ENCODE peak calls at places on chromosomes 7 and 10, in nine cellular contexts. One of them, this sample, is unnamed.

GRCh38 chr10:12081879-12082560 is 13.3 kb downstream of the DHTKD1 start:
- DNase-seq in choroid plexus epithelial cell: peak
- DNase-seq in cardiac muscle cell: no peak
- DNase-seq in AG04450: no peak
- DNase-seq in AG10803: peak
- DNase-seq in fibroblast of villous mesenchyme: peak
- DNase-seq in psoas muscle: no peak
- DNase-seq in osteocyte: no peak
- DNase-seq in astrocyte of the spinal cord: peak
- DNase-seq in this sample: no peak

GRCh38 chr10:117547301-117548153 is 5.0 kb downstream of the EMX2 start:
- DNase-seq in AG10803: peak
- DNase-seq in fibroblast of villous mesenchyme: peak
- DNase-seq in choroid plexus epithelial cell: no peak
- DNase-seq in psoas muscle: no peak
- DNase-seq in cardiac muscle cell: no peak
- DNase-seq in astrocyte of the spinal cord: no peak
- DNase-seq in osteocyte: no peak
- DNase-seq in AG04450: no peak
- DNase-seq in this sample: no peak

GRCh38 chr10:19964625-19965024 is 148.4 kb downstream of the PLXDC2 start:
- DNase-seq in cardiac muscle cell: no peak
- DNase-seq in astrocyte of the spinal cord: no peak
- DNase-seq in psoas muscle: no peak
- DNase-seq in AG10803: no peak
- DNase-seq in choroid plexus epithelial cell: no peak
- DNase-seq in fibroblast of villous mesenchyme: no peak
- DNase-seq in AG04450: no peak
- DNase-seq in osteocyte: no peak
- DNase-seq in this sample: no peak

GRCh38 chr7:51430480-51431086 is 114.0 kb upstream of the COBL start:
- DNase-seq in AG04450: no peak
- DNase-seq in cardiac muscle cell: peak
- DNase-seq in psoas muscle: no peak
- DNase-seq in osteocyte: no peak
- DNase-seq in astrocyte of the spinal cord: peak
- DNase-seq in choroid plexus epithelial cell: peak
- DNase-seq in fibroblast of villous mesenchyme: peak
- DNase-seq in AG10803: peak
- DNase-seq in this sample: no peak

GRCh38 chr7:835491-836401 is 3.5 kb downstream of the SUN1 start:
- DNase-seq in cardiac muscle cell: no peak
- DNase-seq in fibroblast of villous mesenchyme: no peak
- DNase-seq in AG04450: no peak
- DNase-seq in astrocyte of the spinal cord: peak
- DNase-seq in psoas muscle: no peak
- DNase-seq in osteocyte: no peak
- DNase-seq in choroid plexus epithelial cell: no peak
- DNase-seq in AG10803: peak
- DNase-seq in this sample: no peak

GRCh38 chr7:137791947-137792346 is 54.8 kb downstream of the DGKI start:
- DNase-seq in osteocyte: no peak
- DNase-seq in cardiac muscle cell: no peak
- DNase-seq in fibroblast of villous mesenchyme: no peak
- DNase-seq in psoas muscle: no peak
- DNase-seq in AG04450: no peak
- DNase-seq in astrocyte of the spinal cord: no peak
- DNase-seq in AG10803: no peak
- DNase-seq in choroid plexus epithelial cell: no peak
- DNase-seq in this sample: no peak

GRCh38 chr7:69739906-69740545 is 141.8 kb downstream of the AUTS2 start:
- DNase-seq in cardiac muscle cell: peak
- DNase-seq in osteocyte: no peak
- DNase-seq in fibroblast of villous mesenchyme: no peak
- DNase-seq in AG04450: no peak
- DNase-seq in astrocyte of the spinal cord: peak
- DNase-seq in AG10803: peak
- DNase-seq in choroid plexus epithelial cell: peak
- DNase-seq in psoas muscle: peak
- DNase-seq in this sample: no peak

GRCh38 chr10:6729071-6729773 is 149.1 kb upstream of the PRKCQ start:
- DNase-seq in AG10803: peak
- DNase-seq in psoas muscle: no peak
- DNase-seq in fibroblast of villous mesenchyme: peak
- DNase-seq in astrocyte of the spinal cord: peak
- DNase-seq in osteocyte: no peak
- DNase-seq in choroid plexus epithelial cell: no peak
- DNase-seq in AG04450: no peak
- DNase-seq in cardiac muscle cell: no peak
- DNase-seq in this sample: peak

GRCh38 chr10:78471723-78472541 is 438.3 kb downstream of the RPS24 start:
- DNase-seq in AG04450: no peak
- DNase-seq in osteocyte: peak
- DNase-seq in choroid plexus epithelial cell: no peak
- DNase-seq in cardiac muscle cell: peak
- DNase-seq in astrocyte of the spinal cord: no peak
- DNase-seq in AG10803: no peak
- DNase-seq in fibroblast of villous mesenchyme: peak
- DNase-seq in psoas muscle: no peak
- DNase-seq in this sample: no peak

GRCh38 chr10:107141539-107142061 is 22.9 kb downstream of the SORCS1 start:
- DNase-seq in osteocyte: no peak
- DNase-seq in AG10803: no peak
- DNase-seq in cardiac muscle cell: no peak
- DNase-seq in AG04450: no peak
- DNase-seq in psoas muscle: no peak
- DNase-seq in choroid plexus epithelial cell: no peak
- DNase-seq in astrocyte of the spinal cord: no peak
- DNase-seq in fibroblast of villous mesenchyme: no peak
- DNase-seq in this sample: no peak

GRCh38 chr7:30936650-30937245 is 25.1 kb downstream of the AQP1 start:
- DNase-seq in fibroblast of villous mesenchyme: no peak
- DNase-seq in osteocyte: peak
- DNase-seq in cardiac muscle cell: no peak
- DNase-seq in AG10803: no peak
- DNase-seq in AG04450: no peak
- DNase-seq in psoas muscle: no peak
- DNase-seq in choroid plexus epithelial cell: no peak
- DNase-seq in astrocyte of the spinal cord: no peak
- DNase-seq in this sample: no peak

GRCh38 chr7:47034180-47034579 is 547.7 kb downstream of the TNS3 start:
- DNase-seq in choroid plexus epithelial cell: no peak
- DNase-seq in fibroblast of villous mesenchyme: no peak
- DNase-seq in AG10803: peak
- DNase-seq in AG04450: no peak
- DNase-seq in osteocyte: no peak
- DNase-seq in astrocyte of the spinal cord: no peak
- DNase-seq in cardiac muscle cell: no peak
- DNase-seq in psoas muscle: no peak
- DNase-seq in this sample: no peak

GRCh38 chr7:157274991-157275427 is 61.8 kb upstream of the DNAJB6 start:
- DNase-seq in AG10803: no peak
- DNase-seq in osteocyte: no peak
- DNase-seq in cardiac muscle cell: no peak
- DNase-seq in choroid plexus epithelial cell: no peak
- DNase-seq in psoas muscle: no peak
- DNase-seq in astrocyte of the spinal cord: no peak
- DNase-seq in AG04450: no peak
- DNase-seq in fibroblast of villous mesenchyme: peak
- DNase-seq in this sample: no peak

GRCh38 chr10:58486821-58487220 is 25.9 kb upstream of the BICC1 start:
- DNase-seq in AG10803: peak
- DNase-seq in cardiac muscle cell: no peak
- DNase-seq in osteocyte: no peak
- DNase-seq in fibroblast of villous mesenchyme: no peak
- DNase-seq in psoas muscle: no peak
- DNase-seq in astrocyte of the spinal cord: peak
- DNase-seq in choroid plexus epithelial cell: no peak
- DNase-seq in AG04450: no peak
- DNase-seq in this sample: no peak
- TF ChIP-seq CTCF in AG10803: no peak
- TF ChIP-seq CTCF in cardiac muscle cell: no peak
- TF ChIP-seq CTCF in osteocyte: no peak
- TF ChIP-seq CTCF in fibroblast of villous mesenchyme: no peak
- TF ChIP-seq CTCF in psoas muscle: no peak
- TF ChIP-seq CTCF in astrocyte of the spinal cord: no peak
- TF ChIP-seq CTCF in choroid plexus epithelial cell: no peak
- TF ChIP-seq CTCF in AG04450: no peak
- TF ChIP-seq CTCF in this sample: no peak

GRCh38 chr7:98616381-98617050 is 569 bp upstream of the NPTX2 start:
- DNase-seq in osteocyte: no peak
- DNase-seq in psoas muscle: peak
- DNase-seq in fibroblast of villous mesenchyme: no peak
- DNase-seq in AG10803: no peak
- DNase-seq in cardiac muscle cell: no peak
- DNase-seq in AG04450: no peak
- DNase-seq in choroid plexus epithelial cell: no peak
- DNase-seq in astrocyte of the spinal cord: no peak
- DNase-seq in this sample: no peak

GRCh38 chr7:98619450-98620321 is 2.6 kb downstream of the NPTX2 start:
- DNase-seq in psoas muscle: no peak
- DNase-seq in choroid plexus epithelial cell: no peak
- DNase-seq in osteocyte: no peak
- DNase-seq in astrocyte of the spinal cord: peak
- DNase-seq in AG10803: peak
- DNase-seq in AG04450: no peak
- DNase-seq in fibroblast of villous mesenchyme: peak
- DNase-seq in cardiac muscle cell: no peak
- DNase-seq in this sample: no peak

GRCh38 chr7:98617960-98618418 is 904 bp downstream of the NPTX2 start:
- DNase-seq in cardiac muscle cell: no peak
- DNase-seq in choroid plexus epithelial cell: no peak
- DNase-seq in osteocyte: no peak
- DNase-seq in AG10803: no peak
- DNase-seq in astrocyte of the spinal cord: no peak
- DNase-seq in AG04450: no peak
- DNase-seq in fibroblast of villous mesenchyme: no peak
- DNase-seq in psoas muscle: no peak
- DNase-seq in this sample: no peak

GRCh38 chr7:98618786-98619185 is 1.7 kb downstream of the NPTX2 start:
- DNase-seq in osteocyte: no peak
- DNase-seq in cardiac muscle cell: no peak
- DNase-seq in choroid plexus epithelial cell: no peak
- DNase-seq in AG04450: no peak
- DNase-seq in psoas muscle: no peak
- DNase-seq in AG10803: peak
- DNase-seq in fibroblast of villous mesenchyme: no peak
- DNase-seq in astrocyte of the spinal cord: no peak
- DNase-seq in this sample: no peak

GRCh38 chr7:98617051-98617959 is at the start of gene NPTX2:
- DNase-seq in AG04450: no peak
- DNase-seq in fibroblast of villous mesenchyme: no peak
- DNase-seq in astrocyte of the spinal cord: no peak
- DNase-seq in choroid plexus epithelial cell: no peak
- DNase-seq in psoas muscle: peak
- DNase-seq in osteocyte: no peak
- DNase-seq in AG10803: peak
- DNase-seq in cardiac muscle cell: peak
- DNase-seq in this sample: no peak
- TF ChIP-seq CTCF in AG04450: no peak
- TF ChIP-seq CTCF in fibroblast of villous mesenchyme: no peak
- TF ChIP-seq CTCF in astrocyte of the spinal cord: no peak
- TF ChIP-seq CTCF in choroid plexus epithelial cell: no peak
- TF ChIP-seq CTCF in psoas muscle: no peak
- TF ChIP-seq CTCF in osteocyte: peak
- TF ChIP-seq CTCF in AG10803: no peak
- TF ChIP-seq CTCF in cardiac muscle cell: no peak
- TF ChIP-seq CTCF in this sample: no peak

GRCh38 chr10:69392481-69393000 is 24.2 kb downstream of the TACR2 start:
- DNase-seq in osteocyte: peak
- DNase-seq in astrocyte of the spinal cord: peak
- DNase-seq in AG10803: peak
- DNase-seq in psoas muscle: peak
- DNase-seq in cardiac muscle cell: peak
- DNase-seq in AG04450: no peak
- DNase-seq in choroid plexus epithelial cell: peak
- DNase-seq in fibroblast of villous mesenchyme: peak
- DNase-seq in this sample: no peak
- TF ChIP-seq CTCF in osteocyte: peak
- TF ChIP-seq CTCF in astrocyte of the spinal cord: peak
- TF ChIP-seq CTCF in AG10803: peak
- TF ChIP-seq CTCF in psoas muscle: peak
- TF ChIP-seq CTCF in cardiac muscle cell: peak
- TF ChIP-seq CTCF in AG04450: peak
- TF ChIP-seq CTCF in choroid plexus epithelial cell: peak
- TF ChIP-seq CTCF in fibroblast of villous mesenchyme: peak
- TF ChIP-seq CTCF in this sample: peak

GRCh38 chr7:84455788-84456187 is 261.2 kb upstream of the SEMA3A start:
- DNase-seq in AG04450: no peak
- DNase-seq in choroid plexus epithelial cell: peak
- DNase-seq in osteocyte: no peak
- DNase-seq in astrocyte of the spinal cord: peak
- DNase-seq in psoas muscle: no peak
- DNase-seq in AG10803: peak
- DNase-seq in cardiac muscle cell: no peak
- DNase-seq in fibroblast of villous mesenchyme: peak
- DNase-seq in this sample: no peak

GRCh38 chr7:84452618-84453017 is 258.0 kb upstream of the SEMA3A start:
- DNase-seq in fibroblast of villous mesenchyme: no peak
- DNase-seq in osteocyte: no peak
- DNase-seq in choroid plexus epithelial cell: no peak
- DNase-seq in cardiac muscle cell: no peak
- DNase-seq in AG10803: no peak
- DNase-seq in psoas muscle: no peak
- DNase-seq in astrocyte of the spinal cord: no peak
- DNase-seq in AG04450: no peak
- DNase-seq in this sample: no peak

GRCh38 chr7:84450802-84451201 is 256.2 kb upstream of the SEMA3A start:
- DNase-seq in choroid plexus epithelial cell: no peak
- DNase-seq in AG04450: no peak
- DNase-seq in fibroblast of villous mesenchyme: no peak
- DNase-seq in psoas muscle: no peak
- DNase-seq in osteocyte: no peak
- DNase-seq in cardiac muscle cell: no peak
- DNase-seq in AG10803: no peak
- DNase-seq in astrocyte of the spinal cord: no peak
- DNase-seq in this sample: no peak

DNA sequence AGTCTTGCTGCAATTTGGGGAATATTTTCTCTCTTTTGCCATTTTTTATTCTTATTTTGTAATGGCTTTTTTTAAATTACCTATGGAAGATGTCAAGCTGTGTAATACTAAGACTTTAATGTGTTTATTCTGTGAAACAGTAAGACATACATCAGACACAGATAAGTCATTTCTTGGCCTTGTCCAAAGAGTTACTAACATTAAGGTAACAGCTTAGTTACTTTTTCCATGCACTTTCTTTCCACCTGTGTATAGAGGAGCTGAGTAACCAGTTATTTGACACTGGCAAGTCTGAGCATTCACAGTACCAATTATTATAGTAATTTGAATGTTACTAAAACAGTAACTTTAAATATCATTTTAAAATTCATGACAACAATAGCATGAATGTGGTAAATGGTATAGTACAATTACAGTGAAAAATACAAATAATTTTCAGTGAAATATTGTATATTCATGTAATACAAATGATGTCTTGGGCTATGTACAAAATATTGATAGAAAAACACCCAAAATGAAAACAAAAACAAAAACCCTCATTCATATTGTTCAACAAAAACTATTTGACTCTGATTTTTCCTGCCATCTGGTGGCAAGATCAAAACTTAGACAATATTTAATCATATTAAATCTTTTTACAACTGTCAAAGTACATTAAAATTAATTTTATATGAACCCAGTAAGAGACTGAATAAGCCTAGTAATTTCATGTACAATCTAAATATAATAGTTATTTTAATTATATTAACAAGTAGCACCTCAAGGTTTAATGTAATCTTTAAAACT is 259.8 kb upstream of the SEMA3A start:
- DNase-seq in osteocyte: no peak
- DNase-seq in astrocyte of the spinal cord: peak
- DNase-seq in choroid plexus epithelial cell: peak
- DNase-seq in AG04450: no peak
- DNase-seq in psoas muscle: no peak
- DNase-seq in cardiac muscle cell: no peak
- DNase-seq in fibroblast of villous mesenchyme: peak
- DNase-seq in AG10803: no peak
- DNase-seq in this sample: no peak
- TF ChIP-seq CTCF in osteocyte: peak
- TF ChIP-seq CTCF in astrocyte of the spinal cord: no peak
- TF ChIP-seq CTCF in choroid plexus epithelial cell: peak
- TF ChIP-seq CTCF in AG04450: peak
- TF ChIP-seq CTCF in psoas muscle: no peak
- TF ChIP-seq CTCF in cardiac muscle cell: no peak
- TF ChIP-seq CTCF in fibroblast of villous mesenchyme: no peak
- TF ChIP-seq CTCF in AG10803: peak
- TF ChIP-seq CTCF in this sample: peak

This sample was measured in AG09319.